ENCODE peak calls at places on chromosomes 4 and X, in eight cellular contexts. C, Q, U, S, H, G, J and M are unnamed samples.

GRCh38 chr4:123790681-123791080 is 394.1 kb downstream of the SPRY1 start:
- DNase-seq in G (no peak), Q (no peak), H (no peak), J (no peak), C (no peak), S (no peak), U (no peak), M (no peak)

GRCh38 chrX:39730671-39731389 is 366.9 kb downstream of the BCOR start:
- DNase-seq in C (no peak), J (peak; percentile 67), G (no peak), S (peak; percentile 82), Q (peak; percentile 57), U (peak; percentile 93), H (peak; percentile 92), M (peak; percentile 87)

GRCh38 chrX:25858273-25858880 is 279.8 kb upstream of the MAGEB18 start:
- DNase-seq in H (no peak), S (no peak), Q (no peak), C (no peak), J (no peak), U (peak; percentile 42), G (no peak), M (no peak)

GRCh38 chr4:149371021-149371420 is 444.6 kb downstream of the IQCM start:
- DNase-seq in U (peak; percentile 78), C (no peak), G (no peak), Q (no peak), S (no peak), J (peak; percentile 30), H (peak; percentile 56), M (no peak)

GRCh38 chr4:40227284-40227683 is 30.5 kb downstream of the RHOH start:
- DNase-seq in G (no peak), U (no peak), H (no peak), S (no peak), J (peak; percentile 54), Q (no peak), C (no peak), M (no peak)

GRCh38 chrX:15158350-15158735 is 111.5 kb downstream of the ASB9 start:
- DNase-seq in Q (no peak), S (no peak), J (no peak), H (no peak), G (no peak), C (no peak), U (no peak), M (no peak)

GRCh38 chrX:114717921-114718320 is 134.0 kb downstream of the HTR2C start:
- DNase-seq in S (no peak), U (no peak), H (no peak), Q (no peak), C (peak; percentile 17), G (no peak), J (no peak), M (no peak)

GRCh38 chr4:70768301-70768948 is 46.7 kb downstream of the RUFY3 start:
- DNase-seq in J (no peak), Q (no peak), S (no peak), G (no peak), C (no peak), H (peak; percentile 18), U (peak; percentile 27), M (no peak)

GRCh38 chr4:174474457-174475075 is 47.7 kb downstream of the HPGD start:
- DNase-seq in U (no peak), C (no peak), J (no peak), Q (no peak), S (peak; percentile 46), G (no peak), H (no peak), M (no peak)

GRCh38 chr4:11603594-11604194 is 175.0 kb upstream of the HS3ST1 start:
- DNase-seq in U (no peak), C (no peak), G (no peak), Q (no peak), J (no peak), H (no peak), S (no peak), M (no peak)

GRCh38 chrX:104618106-104618895 is 52.3 kb downstream of the IL1RAPL2 start:
- DNase-seq in S (no peak), Q (no peak), C (no peak), U (no peak), G (no peak), J (no peak), H (no peak), M (no peak)

GRCh38 chr4:188839704-188840103 is 700.5 kb downstream of the TRIML1 start:
- DNase-seq in U (no peak), G (no peak), H (no peak), S (no peak), Q (no peak), J (no peak), C (no peak), M (no peak)

GRCh38 chr4:110597582-110597981 is 25.3 kb downstream of the PITX2 start:
- DNase-seq in C (no peak), S (no peak), J (no peak), Q (no peak), U (no peak), G (no peak), H (no peak), M (no peak)

GRCh38 chr4:109818268-109818667 is 2.7 kb downstream of the GAR1 start:
- DNase-seq in H (no peak), J (no peak), S (no peak), U (no peak), C (no peak), Q (no peak), G (no peak), M (no peak)

GRCh38 chr4:174520655-174521054 is 1.6 kb downstream of the HPGD start:
- DNase-seq in J (no peak), H (no peak), G (no peak), S (no peak), C (no peak), U (no peak), Q (no peak), M (no peak)

GRCh38 chr4:189912170-189912569 is 28.5 kb upstream of the FRG1 start:
- DNase-seq in S (no peak), J (no peak), H (no peak), G (no peak), C (no peak), Q (no peak), U (no peak), M (no peak)
- TF ChIP-seq CTCF in S (no peak), J (peak; percentile 24), H (peak; percentile 25), G (no peak), C (peak; percentile 29), Q (peak; percentile 19), U (peak; percentile 42), M (peak; percentile 38)

GRCh38 chr4:114028071-114028470 is 48.6 kb upstream of the ARSJ start:
- DNase-seq in J (no peak), C (no peak), Q (no peak), H (no peak), S (no peak), G (no peak), U (peak; percentile 16), M (no peak)
- TF ChIP-seq CTCF in J (no peak), C (no peak), Q (no peak), H (no peak), S (no peak), G (no peak), U (no peak), M (no peak)

GRCh38 chrX:23398570-23398969 is 63.9 kb downstream of the PTCHD1 start:
- DNase-seq in U (no peak), Q (no peak), S (no peak), J (no peak), H (no peak), G (no peak), C (no peak), M (no peak)

GRCh38 chrX:23403849-23404248 is 69.2 kb downstream of the PTCHD1 start:
- DNase-seq in H (no peak), Q (no peak), G (no peak), C (no peak), U (no peak), J (no peak), S (no peak), M (no peak)
- TF ChIP-seq CTCF in H (peak; percentile 8), Q (no peak), G (no peak), C (peak; percentile 31), U (no peak), J (no peak), S (peak; percentile 18), M (peak; percentile 12)

DNA sequence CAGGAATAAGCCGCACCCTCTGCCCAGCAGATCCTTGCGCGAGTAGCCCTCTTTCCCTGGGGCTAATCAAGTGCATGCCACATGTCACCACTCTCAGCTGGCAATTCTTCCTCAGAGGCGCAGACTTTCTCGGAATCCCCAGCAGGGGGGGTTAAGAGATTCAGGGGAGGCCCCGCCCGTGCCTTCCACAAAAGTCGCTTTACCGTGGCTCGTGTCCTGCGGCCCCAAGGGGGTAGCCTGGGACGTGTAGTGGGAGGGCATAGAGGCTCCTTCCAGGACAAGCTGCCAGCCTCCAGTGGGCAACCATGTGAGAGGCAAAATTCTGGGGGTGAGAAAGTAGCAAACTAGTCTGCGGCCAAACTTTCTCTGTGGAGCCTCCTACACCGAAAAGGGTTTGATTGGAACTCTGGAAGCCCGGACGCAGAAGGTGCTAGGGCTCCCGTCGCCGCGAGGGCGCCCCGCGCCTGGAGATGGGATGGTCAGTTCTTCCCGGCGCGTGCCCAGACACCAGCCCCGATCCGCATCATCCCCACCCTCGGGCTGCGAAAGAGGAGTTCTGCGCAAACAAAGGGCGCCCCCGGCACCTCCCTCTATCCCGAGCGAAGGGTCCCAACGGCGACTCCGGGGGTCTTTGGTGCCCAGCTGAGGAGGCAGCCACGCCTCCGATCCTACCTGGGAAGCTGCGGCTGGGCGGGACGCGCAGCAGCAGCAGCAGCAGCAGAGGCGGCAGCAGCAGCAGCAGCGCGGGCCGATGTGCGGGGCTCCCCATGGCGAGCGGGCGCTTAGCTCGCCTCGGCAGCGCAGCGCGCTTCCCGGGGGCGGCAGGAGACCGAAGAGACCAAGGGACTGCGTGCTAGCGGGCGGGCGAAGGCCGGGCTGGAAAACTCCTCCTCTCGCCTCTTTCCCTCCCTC is at the start of gene SRPX:
- DNase-seq in C (peak; percentile 14), J (peak; percentile 23), S (peak; percentile 57), G (no peak), U (peak; percentile 60), Q (peak; percentile 36), H (peak; percentile 34), M (peak; percentile 87)
- TF ChIP-seq CTCF in C (peak; percentile 28), J (peak; percentile 10), S (peak; percentile 11), G (no peak), U (peak; percentile 41), Q (no peak), H (peak; percentile 23), M (peak; percentile 52)

DNA sequence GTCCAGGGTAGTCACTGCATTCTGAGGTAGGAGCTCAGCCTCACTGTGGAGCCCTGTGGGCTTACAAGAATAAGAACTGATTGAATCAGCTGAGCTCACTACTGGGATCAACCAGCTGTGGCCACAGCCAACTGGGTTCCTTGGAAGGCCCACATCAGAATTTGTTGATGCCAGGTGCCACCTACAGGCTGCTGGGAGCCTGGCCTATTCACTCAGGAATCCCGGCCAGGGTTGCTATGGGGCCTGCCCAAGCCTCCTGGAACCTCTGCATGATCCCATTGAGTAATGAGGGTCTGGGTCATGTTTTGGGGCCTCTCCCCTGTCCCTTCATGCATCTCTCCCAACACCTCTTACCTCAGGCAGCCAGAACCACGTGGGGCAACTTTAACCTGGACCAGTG is 53.9 kb upstream of the KIAA1210 start:
- DNase-seq in C (no peak), G (no peak), U (peak; percentile 23), S (no peak), J (no peak), H (no peak), Q (no peak), M (peak; percentile 56)
- TF ChIP-seq CTCF in C (peak; percentile 13), G (no peak), U (peak; percentile 41), S (no peak), J (no peak), H (peak; percentile 6), Q (no peak), M (no peak)